ENCODE peak calls at places on chromosomes 2 and 18, in eight cellular contexts. D is ovary, W is A549, E is GM12878, H is tibial nerve, T is IMR-90, P is uterus, J is adrenal gland. M is an unnamed sample.

GRCh38 chr2:163600801-163601200 is 135.0 kb downstream of the FIGN start:
- DNase-seq in E (no peak), D (no peak), T (no peak), H (no peak), J (no peak), P (no peak), W (no peak), M (no peak)

GRCh38 chr18:3596324-3597158 is 146.6 kb downstream of the TGIF1 start:
- DNase-seq in T (peak; percentile 58), J (peak; percentile 82), H (peak; percentile 39), P (peak; percentile 38), W (no peak), D (no peak), E (no peak), M (peak; percentile 48)

GRCh38 chr2:48114256-48114655 is 208.0 kb upstream of the FBXO11 start:
- DNase-seq in H (no peak), D (no peak), J (no peak), W (peak; percentile 52), P (no peak), T (peak; percentile 77), E (no peak), M (peak; percentile 40)

GRCh38 chr2:45260946-45261345 is 251.7 kb upstream of the SIX2 start:
- DNase-seq in H (no peak), W (no peak), T (no peak), P (no peak), E (no peak), D (no peak), J (no peak), M (no peak)

GRCh38 chr2:119352357-119352756 is 14.3 kb downstream of the C2orf76 start:
- DNase-seq in D (no peak), E (peak; percentile 93), H (no peak), T (no peak), J (no peak), W (no peak), P (no peak), M (peak; percentile 75)

GRCh38 chr18:11154369-11154982 is 5.1 kb upstream of the PIEZO2 start:
- DNase-seq in E (peak; percentile 30), W (peak; percentile 13), D (no peak), T (peak; percentile 76), P (no peak), H (no peak), J (no peak), M (no peak)

GRCh38 chr2:106108351-106108750 is 85.8 kb downstream of the UXS1 start:
- DNase-seq in W (no peak), P (no peak), D (peak; percentile 43), H (no peak), T (peak; percentile 49), E (no peak), J (no peak), M (no peak)

GRCh38 chr2:71891155-71891554 is 256.5 kb downstream of the CYP26B1 start:
- DNase-seq in P (no peak), H (no peak), J (no peak), D (no peak), E (no peak), W (no peak), T (no peak), M (no peak)

GRCh38 chr2:214127178-214127970 is 283.5 kb upstream of the VWC2L start:
- DNase-seq in J (no peak), W (no peak), H (peak; percentile 21), E (no peak), P (peak; percentile 18), D (no peak), T (peak; percentile 57), M (no peak)

GRCh38 chr2:187552959-187553681 is 1.1 kb downstream of the TFPI start:
- DNase-seq in H (no peak), J (no peak), P (no peak), T (peak; percentile 91), E (no peak), W (no peak), D (no peak), M (no peak)

GRCh38 chr18:31065036-31065773 is 22.7 kb upstream of the DSC3 start:
- DNase-seq in T (no peak), W (no peak), H (no peak), D (no peak), J (no peak), E (peak; percentile 5), P (no peak), M (no peak)

GRCh38 chr2:216833076-216833475 is 26.8 kb downstream of the TNP1 start:
- DNase-seq in T (no peak), W (no peak), D (no peak), P (no peak), H (peak; percentile 39), J (peak; percentile 21), E (no peak), M (no peak)

GRCh38 chr2:19035238-19035637 is 323.2 kb downstream of the OSR1 start:
- DNase-seq in J (peak; percentile 56), P (peak; percentile 67), E (no peak), D (no peak), W (no peak), H (peak; percentile 27), T (peak; percentile 70), M (peak; percentile 18)

DNA sequence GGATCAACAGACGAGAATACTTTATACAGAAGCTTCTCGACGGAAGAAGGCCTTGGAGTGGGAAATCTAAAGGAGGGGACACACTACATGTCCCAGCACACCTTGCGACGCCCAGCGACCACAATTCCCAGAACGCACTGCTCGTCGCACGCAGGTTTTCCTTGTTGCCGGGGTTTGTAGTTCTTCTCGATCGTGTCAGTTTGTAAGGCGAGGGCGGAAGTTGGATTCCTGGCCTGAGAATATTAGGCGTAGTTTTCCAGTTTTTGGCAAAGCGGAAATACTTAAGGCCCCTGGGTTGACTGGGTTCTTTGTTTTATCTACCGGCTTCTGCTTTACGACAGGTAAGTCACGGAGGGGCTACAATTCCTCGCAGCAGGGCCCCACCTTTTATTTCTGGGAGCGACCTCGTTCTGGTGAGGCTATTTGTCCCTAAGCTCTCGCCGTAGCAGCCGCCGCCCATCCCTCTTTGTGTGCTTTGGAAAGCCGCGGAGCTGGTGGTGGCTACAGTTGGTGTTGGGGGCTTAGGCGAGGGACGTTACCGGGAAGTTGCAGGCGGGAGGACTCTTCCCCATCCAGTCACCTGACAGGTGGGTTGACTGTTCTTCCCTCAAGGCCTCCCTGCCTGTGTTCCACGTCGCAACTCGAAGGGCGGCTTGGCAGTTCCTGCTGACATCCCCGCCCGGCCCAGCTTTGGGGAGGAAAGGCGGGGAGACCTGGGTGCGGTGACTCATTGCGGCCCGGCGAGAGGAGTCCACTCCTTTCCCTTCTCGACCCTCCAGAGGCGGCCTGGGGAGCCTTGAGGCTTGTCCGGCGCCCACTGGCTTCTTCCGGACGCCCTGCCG is at the start of gene DYNC1I2:
- DNase-seq in J (peak; percentile 94), W (peak; percentile 78), H (peak; percentile 81), T (peak; percentile 97), D (peak; percentile 85), E (peak; percentile 91), P (peak; percentile 89), M (peak; percentile 94)
- TF ChIP-seq POLR2A in J (no peak), W (peak; percentile 69), H (no peak), T (peak; percentile 89), D (no peak), E (peak; percentile 48), P (no peak), M (peak; percentile 63)

GRCh38 chr18:78602430-78602829 is 377.2 kb upstream of the SALL3 start:
- DNase-seq in W (no peak), T (no peak), P (no peak), E (no peak), H (no peak), J (no peak), D (no peak), M (no peak)
- H3K9me3 ChIP-seq in W (no peaks in the 10 kb centered on the region), T (peaks cover 67% of the 10 kb centered on the region), P (no peaks in the 10 kb centered on the region), E (no peaks in the 10 kb centered on the region), H (peaks cover 6% of the 10 kb centered on the region), J (no peaks in the 10 kb centered on the region), D (no peaks in the 10 kb centered on the region), M (no peaks in the 10 kb centered on the region)

GRCh38 chr2:200713003-200713703 is 98.6 kb upstream of the BZW1 start:
- DNase-seq in J (peak; percentile 94), H (peak; percentile 61), E (peak; percentile 98), T (peak; percentile 95), W (peak; percentile 78), P (peak; percentile 70), D (peak; percentile 78), M (peak; percentile 82)
- TF ChIP-seq POLR2A in J (peak; percentile 42), H (peak; percentile 68), E (peak; percentile 98), T (peak; percentile 70), W (peak; percentile 53), P (peak; percentile 69), D (peak; percentile 34), M (peak; percentile 81)

DNA sequence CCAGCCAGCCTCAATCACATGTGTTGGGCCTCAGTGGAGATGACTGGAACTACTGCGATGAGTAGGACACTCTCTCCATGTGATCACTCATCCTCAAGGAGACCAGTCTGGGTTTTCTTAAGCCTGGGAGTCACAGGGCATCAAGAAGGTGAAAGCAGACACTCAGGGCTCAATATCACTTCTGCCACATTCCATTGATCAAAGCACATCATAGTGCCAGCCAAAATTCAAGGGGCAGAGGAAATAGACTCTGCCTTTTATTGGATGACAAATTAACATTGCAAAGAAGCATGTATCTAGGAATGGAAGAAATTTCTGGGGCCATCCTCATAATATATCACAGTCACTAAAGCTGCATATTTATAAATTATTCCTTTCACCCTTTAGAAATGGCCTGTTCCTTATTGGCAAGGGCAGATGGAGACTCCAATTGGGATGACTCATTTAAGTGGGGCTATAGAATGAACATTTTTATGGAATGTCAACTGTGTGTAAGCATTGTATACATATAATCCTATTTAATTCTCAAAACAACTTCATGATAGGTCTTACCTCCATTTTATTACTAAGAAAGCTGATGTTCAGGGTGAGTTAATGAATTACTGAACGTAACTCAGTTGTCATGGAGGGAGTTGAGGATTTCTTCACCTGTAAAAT is 114.8 kb upstream of the CDC42EP3 start:
- DNase-seq in E (no peak), H (no peak), T (no peak), D (no peak), W (no peak), P (no peak), J (no peak), M (no peak)
- H3K9me3 ChIP-seq in E (no peaks in the 10 kb centered on the region), H (peaks cover 20% of the 10 kb centered on the region), T (peaks cover 10% of the 10 kb centered on the region), D (no peaks in the 10 kb centered on the region), W (peaks cover 24% of the 10 kb centered on the region), P (no peaks in the 10 kb centered on the region), J (no peaks in the 10 kb centered on the region), M (no peaks in the 10 kb centered on the region)

DNA sequence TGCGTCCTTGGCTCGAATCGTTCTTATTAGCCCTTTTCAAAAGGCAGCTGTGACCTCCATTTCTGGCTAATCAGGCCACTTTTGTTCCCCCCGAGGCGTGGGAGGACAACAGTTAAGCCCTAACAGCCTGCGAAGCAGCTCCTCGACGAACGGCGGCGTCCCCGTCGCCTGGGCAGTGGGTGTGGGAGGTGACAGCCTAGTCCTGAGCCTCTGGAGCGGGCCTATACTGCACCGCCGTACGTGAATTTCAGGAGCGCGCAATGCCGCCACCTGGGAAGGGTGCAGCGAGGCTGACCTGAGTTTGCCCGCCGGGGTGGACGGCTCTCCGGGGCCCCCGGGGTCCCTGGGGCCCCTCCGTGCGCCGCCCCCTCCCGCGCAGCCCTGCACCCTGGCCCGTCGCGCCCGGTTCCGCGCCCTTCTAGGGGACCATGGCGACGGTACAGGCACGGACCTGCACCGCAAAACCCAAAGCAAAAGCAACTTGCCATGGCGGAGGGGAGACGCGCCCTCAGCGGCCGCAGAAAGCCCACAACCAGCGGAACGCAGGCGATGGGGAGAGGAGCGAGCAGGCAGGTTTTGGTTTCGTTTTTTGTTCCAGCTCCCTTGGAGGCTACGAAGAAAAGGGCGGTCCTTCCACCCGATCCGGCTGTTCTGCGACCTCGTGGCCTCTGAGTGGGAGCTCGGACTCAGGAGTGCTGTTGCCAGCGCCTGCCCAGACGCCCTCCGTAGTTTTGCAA is at the start of gene RBM43:
- DNase-seq in W (peak; percentile 85), E (peak; percentile 59), H (peak; percentile 76), P (peak; percentile 90), J (peak; percentile 95), T (peak; percentile 91), D (peak; percentile 91), M (peak; percentile 92)
- TF ChIP-seq POLR2A in W (peak; percentile 59), E (peak; percentile 88), H (peak; percentile 14), P (no peak), J (peak; percentile 37), T (peak; percentile 6), D (peak; percentile 44), M (peak; percentile 35)

M was measured in body of pancreas.